ENCODE peak calls at places on chromosomes 5 and 9, in seven cellular contexts. X is colonic mucosa, F is aorta, R is AG04450, W is A549, P is ovary, G is PC-3. S is an unnamed sample.

GRCh38 chr5:142428773-142429473 is 104.1 kb upstream of the SPRY4 start:
- DNase-seq in X (no peak), F (no peak), R (no peak), W (no peak), P (no peak), G (no peak), S (no peak)

GRCh38 chr9:93531374-93531773 is 45.0 kb upstream of the PHF2 start:
- DNase-seq in X (no peak), F (no peak), R (no peak), W (peak; percentile 36), P (no peak), G (peak; percentile 4), S (no peak)

GRCh38 chr5:135880278-135880677 is 15.4 kb downstream of the IL9 start:
- DNase-seq in X (no peak), F (no peak), R (no peak), W (peak; percentile 55), P (no peak), G (peak; percentile 22), S (no peak)

GRCh38 chr5:77991084-77991483 is 214.9 kb upstream of the TBCA start:
- DNase-seq in X (no peak), F (no peak), R (no peak), W (no peak), P (no peak), G (no peak), S (no peak)

GRCh38 chr9:70421272-70422180 is 7.1 kb upstream of the KLF9 start:
- DNase-seq in X (no peak), F (no peak), R (no peak), W (no peak), P (peak; percentile 61), G (no peak), S (no peak)

GRCh38 chr5:36367524-36367923 is 65.8 kb upstream of the RANBP3L start:
- DNase-seq in X (no peak), F (no peak), R (no peak), W (no peak), P (no peak), G (no peak), S (no peak)

GRCh38 chr5:43075319-43076293 is 35.5 kb upstream of the ANXA2R start:
- DNase-seq in X (no peak), F (peak; percentile 65), R (no peak), W (no peak), P (peak; percentile 51), G (no peak), S (no peak)

GRCh38 chr5:149549461-149550266 is 1.6 kb downstream of the CSNK1A1 start:
- DNase-seq in X (peak; percentile 56), F (no peak), R (no peak), W (peak; percentile 55), P (no peak), G (peak; percentile 49), S (no peak)

GRCh38 chr9:133990366-133991210 is 1.5 kb downstream of the VAV2 start:
- DNase-seq in X (peak; percentile 73), F (peak; percentile 77), R (no peak), W (peak; percentile 75), P (peak; percentile 54), G (peak; percentile 62), S (no peak)

GRCh38 chr5:89351232-89351631 is 468.2 kb upstream of the MEF2C start:
- DNase-seq in X (no peak), F (no peak), R (peak; percentile 21), W (peak; percentile 5), P (no peak), G (peak; percentile 30), S (no peak)

GRCh38 chr5:180832638-180833068 is 28.4 kb downstream of the ZFP62 start:
- DNase-seq in X (no peak), F (no peak), R (no peak), W (no peak), P (no peak), G (no peak), S (no peak)

GRCh38 chr5:34494111-34494755 is 161.9 kb upstream of the RAI14 start:
- DNase-seq in X (no peak), F (no peak), R (no peak), W (no peak), P (no peak), G (no peak), S (no peak)

GRCh38 chr9:129182625-129183494 is 4.8 kb upstream of the IER5L start:
- DNase-seq in X (peak; percentile 71), F (peak; percentile 63), R (no peak), W (peak; percentile 71), P (no peak), G (peak; percentile 6), S (no peak)

GRCh38 chr9:21653091-21653490 is 149.3 kb upstream of the MTAP start:
- DNase-seq in X (no peak), F (no peak), R (no peak), W (no peak), P (no peak), G (no peak), S (no peak)

GRCh38 chr9:127177221-127177620 is 54.8 kb upstream of the ANGPTL2 start:
- DNase-seq in X (peak; percentile 10), F (no peak), R (no peak), W (no peak), P (peak; percentile 16), G (no peak), S (no peak)

GRCh38 chr5:129966071-129966470 is 61.8 kb downstream of the CHSY3 start:
- DNase-seq in X (no peak), F (no peak), R (no peak), W (no peak), P (no peak), G (no peak), S (no peak)

GRCh38 chr5:100306000-100306399 is 229.2 kb upstream of the FAM174A start:
- DNase-seq in X (no peak), F (no peak), R (no peak), W (no peak), P (no peak), G (peak; percentile 5), S (no peak)

GRCh38 chr9:136899196-136899595 is 12.9 kb downstream of the TRAF2 start:
- DNase-seq in X (peak; percentile 68), F (no peak), R (no peak), W (peak; percentile 74), P (no peak), G (no peak), S (no peak)

GRCh38 chr9:99024959-99025358 is 80.0 kb upstream of the TGFBR1 start:
- DNase-seq in X (no peak), F (no peak), R (no peak), W (no peak), P (no peak), G (no peak), S (no peak)

GRCh38 chr9:113631093-113631765 is 167.7 kb downstream of the RGS3 start:
- DNase-seq in X (no peak), F (no peak), R (no peak), W (no peak), P (no peak), G (no peak), S (no peak)

GRCh38 chr5:16713386-16713928 is 96.7 kb upstream of the RETREG1 start:
- DNase-seq in X (no peak), F (no peak), R (no peak), W (no peak), P (no peak), G (no peak), S (no peak)

GRCh38 chr5:143054480-143054941 is 284.3 kb downstream of the ARHGAP26 start:
- DNase-seq in X (peak; percentile 43), F (no peak), R (no peak), W (no peak), P (no peak), G (no peak), S (no peak)

DNA sequence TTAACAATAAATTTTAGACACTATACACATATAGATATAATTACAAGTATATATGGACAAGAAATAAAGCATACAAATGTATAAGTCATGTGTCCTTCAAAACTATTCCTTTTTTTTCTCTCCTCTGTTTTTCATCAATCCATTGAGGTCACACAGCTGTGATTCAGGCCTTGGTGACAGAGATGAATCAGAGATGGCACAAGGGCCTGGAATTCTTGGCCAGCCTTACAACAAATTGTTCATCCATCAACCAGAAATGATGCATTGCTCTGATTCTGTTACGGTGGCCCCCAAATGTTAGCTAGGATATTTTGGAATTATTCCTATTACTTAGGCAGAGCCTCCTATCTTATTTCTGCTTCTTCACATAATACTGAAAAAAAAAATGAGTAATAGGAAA is 108.7 kb upstream of the MPDZ start:
- DNase-seq in X (no peak), F (no peak), R (no peak), W (no peak), P (no peak), G (peak; percentile 23), S (no peak)
- H3K9me3 ChIP-seq in X (no peaks in the 10 kb centered on the region), F (peaks cover 1% of the 10 kb centered on the region), R (peaks cover 3% of the 10 kb centered on the region), W (peaks cover 12% of the 10 kb centered on the region), P (no peaks in the 10 kb centered on the region), G (no peaks in the 10 kb centered on the region), S (no peaks in the 10 kb centered on the region)

GRCh38 chr5:171832775-171833174 is 47.2 kb downstream of the SMIM23 start:
- DNase-seq in X (no peak), F (no peak), R (no peak), W (no peak), P (no peak), G (no peak), S (no peak)
- H3K9me3 ChIP-seq in X (no peaks in the 10 kb centered on the region), F (no peaks in the 10 kb centered on the region), R (no peaks in the 10 kb centered on the region), W (peaks cover 15% of the 10 kb centered on the region), P (no peaks in the 10 kb centered on the region), G (peaks cover 13% of the 10 kb centered on the region), S (no peaks in the 10 kb centered on the region)

DNA sequence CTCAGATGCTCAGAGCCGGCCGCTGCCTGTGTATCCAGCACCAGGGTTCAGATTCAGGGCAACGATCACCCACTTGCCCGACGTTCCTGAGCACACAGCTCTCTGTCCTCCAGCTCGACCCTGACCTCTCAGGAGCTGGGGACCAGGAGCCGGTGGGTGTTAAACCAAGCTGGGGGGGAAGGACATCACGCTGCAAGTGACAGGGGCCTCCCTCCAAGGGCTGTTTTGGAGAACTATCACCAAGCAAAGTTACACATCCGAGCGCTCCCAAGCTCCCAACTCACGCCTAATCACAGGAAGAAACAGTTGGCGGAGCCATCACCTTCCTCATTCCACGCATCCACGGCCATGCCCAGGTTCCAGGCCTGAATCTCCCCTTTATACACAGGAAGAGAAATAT is 51.5 kb upstream of the ZNF354A start:
- DNase-seq in X (no peak), F (no peak), R (no peak), W (no peak), P (no peak), G (no peak), S (no peak)
- H3K9me3 ChIP-seq in X (no peaks in the 10 kb centered on the region), F (no peaks in the 10 kb centered on the region), R (peaks cover 72% of the 10 kb centered on the region), W (peaks cover 17% of the 10 kb centered on the region), P (no peaks in the 10 kb centered on the region), G (no peaks in the 10 kb centered on the region), S (no peaks in the 10 kb centered on the region)

DNA sequence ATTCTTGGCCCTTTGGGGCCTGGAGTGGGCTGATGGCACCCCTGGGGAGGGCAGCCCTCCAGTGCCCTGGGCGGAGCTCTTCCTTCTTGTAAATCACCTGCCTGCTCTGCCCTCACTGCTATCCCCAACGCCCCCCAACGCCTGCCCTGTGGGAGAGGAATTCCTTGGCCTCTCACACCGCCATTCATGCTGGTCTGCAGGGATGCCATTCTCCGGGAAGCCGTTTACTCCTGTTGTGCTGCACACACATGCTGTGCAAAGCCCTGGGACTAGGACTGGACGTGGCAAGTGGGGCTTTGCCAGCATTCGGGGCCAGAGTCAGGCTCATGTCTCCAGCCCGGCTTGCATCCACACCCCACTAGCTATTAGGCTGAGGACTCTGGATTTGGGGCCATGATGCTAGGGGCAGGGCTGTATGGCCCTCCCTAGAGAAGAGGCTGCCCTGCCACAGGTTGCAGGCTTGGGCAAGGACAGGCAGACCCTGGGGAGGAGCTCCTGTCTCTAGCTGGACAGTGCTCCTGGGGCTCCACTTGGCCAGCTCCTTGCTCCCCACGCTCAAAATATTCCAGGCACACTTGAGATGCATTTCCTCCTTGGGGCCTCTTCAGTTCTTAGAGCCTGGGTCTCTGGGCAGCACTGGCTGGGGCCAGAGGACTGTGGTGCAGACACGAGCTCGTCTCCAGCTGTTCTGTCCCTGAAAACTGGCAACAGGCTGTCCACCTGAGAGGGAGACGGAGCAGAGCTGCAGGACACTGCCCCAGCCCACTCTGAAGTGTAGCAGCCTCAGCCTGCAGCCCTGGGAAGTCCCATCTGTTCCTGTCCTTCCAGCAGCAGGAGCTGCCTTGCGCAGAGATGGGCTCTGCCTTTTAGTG is 226.9 kb downstream of the CACNA1B start:
- DNase-seq in X (no peak), F (no peak), R (no peak), W (no peak), P (no peak), G (no peak), S (no peak)
- H3K9me3 ChIP-seq in X (no peaks in the 10 kb centered on the region), F (no peaks in the 10 kb centered on the region), R (peaks cover 89% of the 10 kb centered on the region), W (no peaks in the 10 kb centered on the region), P (no peaks in the 10 kb centered on the region), G (no peaks in the 10 kb centered on the region), S (no peaks in the 10 kb centered on the region)

S was measured in T-helper 17 cell.